ENCODE peak calls at places on chromosomes 2 and 18, in seven cellular contexts. V is NB4, S is tibial artery, W is Caco-2, U is cardiac fibroblast, R is PC-3, M is astrocyte. X is an unnamed sample.

GRCh38 chr2:175398848-175399247 is 217.3 kb upstream of the ATP5MC3 start:
- DNase-seq in V (no peak), S (no peak), W (no peak), U (no peak), R (no peak), M (no peak), X (no peak)

GRCh38 chr2:231433990-231434389 is 30.3 kb downstream of the NCL start:
- DNase-seq in V (no peak), S (no peak), W (no peak), U (no peak), R (no peak), M (no peak), X (no peak)

GRCh38 chr2:214465386-214466146 is 54.7 kb downstream of the VWC2L start:
- DNase-seq in V (peak; percentile 22), S (peak; percentile 49), W (no peak), U (peak; percentile 29), R (peak; percentile 52), M (peak; percentile 60), X (no peak)

GRCh38 chr2:169476459-169476858 is 2.8 kb upstream of the BBS5 start:
- DNase-seq in V (no peak), S (no peak), W (no peak), U (peak; percentile 28), R (peak; percentile 81), M (peak; percentile 46), X (no peak)

GRCh38 chr2:200396726-200397348 is 90.3 kb downstream of the SPATS2L start:
- DNase-seq in V (no peak), S (no peak), W (no peak), U (peak; percentile 61), R (peak; percentile 45), M (no peak), X (no peak)

GRCh38 chr2:204715332-204715731 is 170.1 kb downstream of the PARD3B start:
- DNase-seq in V (no peak), S (no peak), W (no peak), U (no peak), R (no peak), M (no peak), X (no peak)

GRCh38 chr2:77521482-77521881 is 694 bp downstream of the LRRTM4 start:
- DNase-seq in V (no peak), S (no peak), W (no peak), U (no peak), R (no peak), M (no peak), X (no peak)

GRCh38 chr2:62423883-62424458 is 82.0 kb downstream of the TMEM17 start:
- DNase-seq in V (no peak), S (no peak), W (no peak), U (peak; percentile 24), R (no peak), M (no peak), X (no peak)

GRCh38 chr2:217314021-217314460 is 454.2 kb upstream of the TNP1 start:
- DNase-seq in V (peak; percentile 73), S (no peak), W (peak; percentile 67), U (no peak), R (no peak), M (no peak), X (no peak)

GRCh38 chr2:239832101-239832994 is 192.8 kb downstream of the NDUFA10 start:
- DNase-seq in V (no peak), S (no peak), W (no peak), U (no peak), R (no peak), M (no peak), X (no peak)

GRCh38 chr2:145906356-145906755 is 1386.4 kb upstream of the ZEB2 start:
- DNase-seq in V (no peak), S (no peak), W (peak; percentile 41), U (peak; percentile 27), R (peak; percentile 93), M (peak; percentile 43), X (no peak)

GRCh38 chr2:198100323-198100722 is 295.9 kb downstream of the PLCL1 start:
- DNase-seq in V (peak; percentile 33), S (no peak), W (no peak), U (peak; percentile 61), R (peak; percentile 4), M (peak; percentile 26), X (no peak)

GRCh38 chr2:19435815-19436214 is 77.4 kb upstream of the OSR1 start:
- DNase-seq in V (no peak), S (no peak), W (no peak), U (no peak), R (no peak), M (no peak), X (no peak)

GRCh38 chr2:53913721-53914120 is 54.0 kb upstream of the GPR75 start:
- DNase-seq in V (peak; percentile 76), S (no peak), W (no peak), U (peak; percentile 75), R (no peak), M (peak; percentile 36), X (no peak)

GRCh38 chr2:45643095-45643494 is 8.4 kb upstream of the PRKCE start:
- DNase-seq in V (no peak), S (no peak), W (peak; percentile 37), U (no peak), R (no peak), M (no peak), X (no peak)

GRCh38 chr2:66509326-66509811 is 74.4 kb downstream of the MEIS1 start:
- DNase-seq in V (no peak), S (no peak), W (no peak), U (peak; percentile 45), R (peak; percentile 66), M (peak; percentile 66), X (no peak)

GRCh38 chr2:58428553-58429284 is 187.6 kb upstream of the FANCL start:
- DNase-seq in V (no peak), S (no peak), W (no peak), U (no peak), R (no peak), M (no peak), X (no peak)

GRCh38 chr2:119243621-119244020 is 20.0 kb downstream of the STEAP3 start:
- DNase-seq in V (no peak), S (no peak), W (no peak), U (no peak), R (no peak), M (no peak), X (no peak)

GRCh38 chr2:135056790-135057189 is 4.7 kb downstream of the RAB3GAP1 start:
- DNase-seq in V (no peak), S (no peak), W (no peak), U (peak; percentile 28), R (no peak), M (no peak), X (no peak)

GRCh38 chr18:70249118-70249517 is 39.7 kb upstream of the SOCS6 start:
- DNase-seq in V (no peak), S (no peak), W (no peak), U (peak; percentile 72), R (peak; percentile 44), M (peak; percentile 44), X (no peak)

GRCh38 chr2:152569186-152569585 is 148.1 kb downstream of the PRPF40A start:
- DNase-seq in V (no peak), S (no peak), W (no peak), U (no peak), R (no peak), M (no peak), X (no peak)

GRCh38 chr2:23260621-23261020 is 124.4 kb upstream of the KLHL29 start:
- DNase-seq in V (no peak), S (no peak), W (no peak), U (no peak), R (no peak), M (no peak), X (no peak)

GRCh38 chr2:40451926-40452605 is at the start of gene SLC8A1:
- DNase-seq in V (peak; percentile 46), S (no peak), W (no peak), U (peak; percentile 58), R (no peak), M (peak; percentile 29), X (no peak)

GRCh38 chr2:37020212-37020886 is 54.0 kb upstream of the STRN start:
- DNase-seq in V (no peak), S (peak; percentile 44), W (no peak), U (peak; percentile 82), R (no peak), M (peak; percentile 85), X (no peak)

GRCh38 chr18:46868171-46868921 is 49.0 kb downstream of the PIAS2 start:
- DNase-seq in V (no peak), S (no peak), W (no peak), U (no peak), R (no peak), M (no peak), X (peak; percentile 72)
- H3K4me3 ChIP-seq in V (no peak overlapping the region), S (no peak overlapping the region), W (no peak overlapping the region), U (no peak overlapping the region), R (no peak overlapping the region), M (no peak overlapping the region), X (no peak overlapping the region)

DNA sequence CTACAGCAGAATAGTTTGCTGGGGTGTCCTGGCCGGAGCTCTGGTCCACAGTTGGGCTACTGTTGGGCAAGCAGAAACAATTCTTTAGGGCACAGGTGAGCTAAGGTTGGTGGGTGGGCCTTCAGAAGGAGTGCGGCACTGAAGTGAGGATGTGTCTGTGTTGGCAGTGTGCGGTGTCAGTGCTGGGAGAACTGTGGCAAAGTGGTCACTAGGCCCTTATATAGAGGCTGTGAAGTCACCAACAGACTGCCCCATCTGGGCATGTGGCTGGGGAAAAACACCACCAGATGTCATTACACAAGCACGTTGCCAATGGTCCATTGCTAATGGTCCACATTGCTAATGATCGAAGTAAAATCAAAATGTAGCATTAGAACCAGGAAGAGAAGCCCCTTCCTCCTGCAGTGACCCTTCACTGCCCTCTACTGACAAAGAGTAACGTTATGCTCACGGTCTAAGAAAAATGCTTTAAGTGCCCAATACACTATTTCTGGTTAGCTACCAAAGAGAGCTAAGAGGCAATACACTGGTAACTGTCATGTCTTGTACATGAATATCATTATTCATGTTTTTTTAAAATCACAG is 21.3 kb downstream of the SCN1A start:
- DNase-seq in V (peak; percentile 58), S (no peak), W (no peak), U (peak; percentile 66), R (peak; percentile 37), M (no peak), X (no peak)
- TF ChIP-seq CTCF in V (peak; percentile 66), S (no peak), W (peak; percentile 51), U (peak; percentile 66), R (peak; percentile 63), M (peak; percentile 22), X (peak; percentile 64)

GRCh38 chr18:62387257-62387656 is 62.1 kb downstream of the TNFRSF11A start:
- DNase-seq in V (no peak), S (no peak), W (no peak), U (no peak), R (peak; percentile 68), M (no peak), X (no peak)

GRCh38 chr18:62386091-62386490 is 61.0 kb downstream of the TNFRSF11A start:
- DNase-seq in V (no peak), S (no peak), W (no peak), U (no peak), R (no peak), M (no peak), X (no peak)

GRCh38 chr18:62384068-62384467 is 59.0 kb downstream of the TNFRSF11A start:
- DNase-seq in V (no peak), S (no peak), W (no peak), U (peak; percentile 6), R (peak; percentile 49), M (no peak), X (no peak)

GRCh38 chr18:62386616-62387015 is 61.5 kb downstream of the TNFRSF11A start:
- DNase-seq in V (no peak), S (no peak), W (no peak), U (no peak), R (no peak), M (no peak), X (no peak)

GRCh38 chr18:62384610-62385097 is 59.5 kb downstream of the TNFRSF11A start:
- DNase-seq in V (no peak), S (no peak), W (no peak), U (peak; percentile 34), R (peak; percentile 94), M (no peak), X (no peak)
- H3K4me3 ChIP-seq in V (no peak overlapping the region), S (no peak overlapping the region), W (no peak overlapping the region), U (peak overlapping the region; percentile 48), R (no peak overlapping the region), M (peak overlapping the region; percentile 17), X (no peak overlapping the region)

GRCh38 chr2:234818937-234819336 is 132.9 kb upstream of the SH3BP4 start:
- DNase-seq in V (no peak), S (no peak), W (no peak), U (no peak), R (peak; percentile 29), M (no peak), X (no peak)
- TF ChIP-seq CTCF in V (no peak), S (no peak), W (peak; percentile 15), U (peak; percentile 19), R (no peak), M (peak; percentile 24), X (no peak)

X was measured in LNCaP clone FGC.